ENCODE peak calls at places on chromosomes 2 and 18, in six cellular contexts. O, L, A, Y, T and N are unnamed samples.
A peak's percentile ranks its signal among the peaks of the same experiment; 100 is the strongest.

GRCh38 chr2:240235149-240235803 is 94.8 kb upstream of the OTOS start:
- DNase-seq in O (no peak), L (no peak), A (no peak), Y (no peak), T (no peak), N (no peak)

GRCh38 chr2:196337618-196337953 is 166.2 kb upstream of the STK17B start:
- DNase-seq in O (no peak), L (no peak), A (no peak), Y (peak; percentile 32), T (no peak), N (peak; percentile 7)

GRCh38 chr18:9038277-9038871 is 64.1 kb upstream of the NDUFV2 start:
- DNase-seq in O (no peak), L (peak; percentile 8), A (peak; percentile 65), Y (peak; percentile 41), T (no peak), N (no peak)

GRCh38 chr18:79765491-79766245 is 32.1 kb upstream of the KCNG2 start:
- DNase-seq in O (no peak), L (peak; percentile 27), A (no peak), Y (no peak), T (no peak), N (no peak)

GRCh38 chr2:111656893-111657292 is 227.1 kb downstream of the ANAPC1 start:
- DNase-seq in O (no peak), L (no peak), A (no peak), Y (no peak), T (no peak), N (peak; percentile 64)

GRCh38 chr2:238644095-238645081 is 203.5 kb upstream of the TWIST2 start:
- DNase-seq in O (peak; percentile 91), L (peak; percentile 92), A (peak; percentile 77), Y (no peak), T (no peak), N (peak; percentile 91)

GRCh38 chr2:175744000-175744399 is 258.1 kb downstream of the LNPK start:
- DNase-seq in O (no peak), L (no peak), A (no peak), Y (peak; percentile 44), T (no peak), N (no peak)

GRCh38 chr2:85846411-85846810 is 42.4 kb downstream of the ST3GAL5 start:
- DNase-seq in O (no peak), L (no peak), A (peak; percentile 25), Y (no peak), T (no peak), N (peak; percentile 39)

GRCh38 chr2:120205901-120206581 is 17.2 kb downstream of the TMEM185B start:
- DNase-seq in O (no peak), L (no peak), A (peak; percentile 11), Y (peak; percentile 52), T (peak; percentile 72), N (no peak)

GRCh38 chr2:117973498-117974082 is 40.3 kb downstream of the CCDC93 start:
- DNase-seq in O (no peak), L (no peak), A (no peak), Y (no peak), T (no peak), N (no peak)

GRCh38 chr2:23618696-23619530 is 233.9 kb downstream of the KLHL29 start:
- DNase-seq in O (no peak), L (no peak), A (peak; percentile 14), Y (no peak), T (no peak), N (no peak)

GRCh38 chr2:120228503-120228902 is 5.3 kb upstream of the TMEM185B start:
- DNase-seq in O (no peak), L (no peak), A (peak; percentile 57), Y (no peak), T (no peak), N (no peak)

GRCh38 chr2:31222086-31222485 is 4.8 kb upstream of the CAPN14 start:
- DNase-seq in O (no peak), L (no peak), A (no peak), Y (no peak), T (no peak), N (no peak)

GRCh38 chr2:198287706-198288105 is 483.3 kb downstream of the PLCL1 start:
- DNase-seq in O (no peak), L (no peak), A (no peak), Y (no peak), T (no peak), N (no peak)

GRCh38 chr2:235494716-235495372 is 1.0 kb downstream of the AGAP1 start:
- DNase-seq in O (no peak), L (peak; percentile 51), A (peak; percentile 31), Y (peak; percentile 53), T (peak; percentile 80), N (no peak)

GRCh38 chr18:39681061-39681460 is 2115.5 kb upstream of the CELF4 start:
- DNase-seq in O (no peak), L (no peak), A (no peak), Y (no peak), T (no peak), N (no peak)

GRCh38 chr18:2857491-2858063 is 10.8 kb downstream of the EMILIN2 start:
- DNase-seq in O (no peak), L (peak; percentile 99), A (no peak), Y (peak; percentile 57), T (peak; percentile 94), N (peak; percentile 97)

GRCh38 chr2:16671760-16672159 is 6.1 kb upstream of the CYRIA start:
- DNase-seq in O (no peak), L (peak; percentile 76), A (no peak), Y (no peak), T (no peak), N (no peak)

GRCh38 chr2:217256261-217256660 is 396.4 kb upstream of the TNP1 start:
- DNase-seq in O (no peak), L (no peak), A (no peak), Y (no peak), T (no peak), N (no peak)

GRCh38 chr2:168461942-168462331 is 5.9 kb downstream of the CERS6 start:
- DNase-seq in O (no peak), L (no peak), A (no peak), Y (no peak), T (no peak), N (no peak)

GRCh38 chr2:138742446-138743057 is 37.6 kb downstream of the NXPH2 start:
- DNase-seq in O (no peak), L (no peak), A (no peak), Y (no peak), T (no peak), N (peak; percentile 64)

DNA sequence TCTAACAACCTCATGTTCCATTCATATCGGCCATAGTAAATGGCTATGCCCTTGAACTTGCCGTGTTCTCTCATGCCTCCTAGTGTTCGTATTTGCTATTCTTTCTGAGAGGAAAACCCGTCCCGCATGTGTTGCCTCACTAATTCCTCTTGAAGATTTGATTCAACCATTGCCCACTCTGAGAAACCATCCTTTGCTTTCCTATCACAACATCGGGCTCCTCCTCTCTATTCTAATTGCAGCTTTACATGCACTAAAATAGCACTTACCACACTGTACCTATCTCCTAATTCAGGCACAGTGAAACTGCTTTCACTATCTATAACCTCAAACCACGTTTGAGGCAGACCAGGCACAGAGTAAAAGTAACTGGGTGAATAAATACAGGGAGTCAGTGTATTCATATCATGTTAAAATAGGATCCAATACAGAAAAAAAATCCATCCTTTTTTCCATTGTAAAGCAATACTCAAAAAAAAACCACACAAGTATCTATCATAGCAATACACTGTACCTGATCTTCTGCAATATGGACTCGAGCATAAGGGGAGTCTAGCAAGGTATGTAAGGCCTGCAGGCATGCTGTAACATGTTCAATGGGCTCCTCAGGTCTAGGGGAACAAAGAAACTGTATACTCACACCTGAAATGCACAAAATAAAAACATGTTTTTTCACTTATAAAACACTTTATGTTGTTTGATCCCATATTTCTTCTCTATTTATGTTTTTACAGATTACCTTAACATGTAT is 39.0 kb upstream of the STRN start:
- DNase-seq in O (peak; percentile 20), L (peak; percentile 58), A (peak; percentile 54), Y (peak; percentile 78), T (no peak), N (no peak)
- H3K27ac ChIP-seq in O (no peak overlapping the region), L (no peak overlapping the region), A (no peak overlapping the region), Y (no peak overlapping the region), T (peak overlapping the region; percentile 45), N (no peak overlapping the region)

DNA sequence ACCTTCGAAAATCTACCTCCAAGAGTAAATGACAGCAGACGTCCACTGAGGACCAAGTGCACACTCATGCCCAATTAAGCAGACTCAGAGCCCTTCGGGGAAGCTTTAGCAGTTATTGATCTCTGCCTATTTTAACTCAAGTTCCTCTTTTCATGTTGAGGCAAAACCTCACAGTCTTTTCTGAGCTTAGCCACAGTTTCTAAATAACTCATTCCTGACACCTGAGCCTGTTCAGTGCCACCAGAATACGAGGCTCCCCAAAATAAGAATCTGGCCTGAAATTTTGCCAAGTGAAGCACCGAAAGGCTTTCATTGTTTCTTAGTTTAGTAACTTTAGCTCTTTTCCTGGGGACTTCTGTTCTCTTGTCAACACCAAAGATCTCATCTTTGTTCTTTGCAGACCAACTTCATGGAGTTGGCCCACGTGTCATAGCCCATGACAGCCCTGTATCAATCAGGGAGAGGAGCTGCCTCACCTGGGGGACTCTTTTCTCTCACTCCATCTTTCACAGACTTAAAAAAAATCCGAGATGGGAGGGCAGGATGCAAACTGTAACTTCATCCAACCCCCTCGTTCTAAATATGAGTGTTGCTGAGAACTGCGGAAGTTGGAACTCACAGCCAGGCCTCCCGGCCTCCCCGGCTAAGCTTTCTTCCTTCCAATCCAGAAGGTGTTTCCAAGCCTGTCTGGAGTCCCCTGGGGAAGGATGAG is 22.2 kb downstream of the INPP5D start:
- DNase-seq in O (no peak), L (no peak), A (no peak), Y (no peak), T (no peak), N (no peak)
- H3K27ac ChIP-seq in O (no peak overlapping the region), L (no peak overlapping the region), A (no peak overlapping the region), Y (no peak overlapping the region), T (peak overlapping the region; percentile 68), N (peak overlapping the region; percentile 75)

GRCh38 chr18:22228930-22229329 is 59.5 kb downstream of the GATA6 start:
- DNase-seq in O (no peak), L (no peak), A (peak; percentile 25), Y (no peak), T (no peak), N (no peak)
- H3K27ac ChIP-seq in O (no peak overlapping the region), L (no peak overlapping the region), A (no peak overlapping the region), Y (no peak overlapping the region), T (no peak overlapping the region), N (no peak overlapping the region)

DNA sequence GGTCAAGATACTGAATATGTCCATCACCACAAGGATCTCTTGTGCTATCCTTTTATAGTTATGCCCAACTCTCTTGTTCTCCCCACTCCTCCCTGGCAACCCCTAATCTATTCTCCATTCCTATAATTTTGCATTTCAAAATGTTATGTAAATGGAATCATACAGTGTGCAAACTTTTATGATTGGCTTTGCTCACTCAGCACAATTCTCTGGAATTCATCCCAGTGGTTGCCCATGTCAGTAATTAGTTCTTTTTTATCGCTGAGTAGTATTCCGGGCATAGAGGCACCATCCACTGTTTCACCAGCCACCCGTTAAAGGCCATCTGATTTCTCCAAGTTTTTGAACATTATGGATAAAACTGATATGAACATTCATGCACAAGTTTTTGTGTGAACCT is 38.4 kb upstream of the RNF149 start:
- DNase-seq in O (no peak), L (no peak), A (no peak), Y (no peak), T (no peak), N (no peak)
- H3K27ac ChIP-seq in O (no peak overlapping the region), L (no peak overlapping the region), A (no peak overlapping the region), Y (no peak overlapping the region), T (no peak overlapping the region), N (no peak overlapping the region)